ENCODE peak calls at places on chromosome 15, in four cellular contexts. One of them, this sample, is unnamed.
A peak's percentile ranks its signal among the peaks of the same experiment; 100 is the strongest.

GRCh38 chr15:22262613-22263020 is 182.3 kb downstream of the OR4M2 start:
- DNase-seq in heart left ventricle: no peak
- DNase-seq in T-helper 2 cell: no peak
- DNase-seq in body of pancreas: no peak
- DNase-seq in this sample: no peak

GRCh38 chr15:38868326-38869114 is 303.9 kb upstream of the RASGRP1 start:
- DNase-seq in heart left ventricle: no peak
- DNase-seq in body of pancreas: no peak
- DNase-seq in T-helper 2 cell: no peak
- DNase-seq in this sample: no peak

GRCh38 chr15:27743078-27743477 is 356.0 kb downstream of the OCA2 start:
- DNase-seq in body of pancreas: no peak
- DNase-seq in heart left ventricle: no peak
- DNase-seq in T-helper 2 cell: no peak
- DNase-seq in this sample: no peak

GRCh38 chr15:95252404-95252803 is 1021.0 kb downstream of the MCTP2 start:
- DNase-seq in T-helper 2 cell: no peak
- DNase-seq in body of pancreas: no peak
- DNase-seq in heart left ventricle: no peak
- DNase-seq in this sample: no peak

GRCh38 chr15:99430881-99431401 is 134.8 kb upstream of the MEF2A start:
- DNase-seq in body of pancreas: no peak
- DNase-seq in T-helper 2 cell: no peak
- DNase-seq in heart left ventricle: no peak
- DNase-seq in this sample: no peak

GRCh38 chr15:68418611-68419161 is 13.3 kb downstream of the ITGA11 start:
- DNase-seq in T-helper 2 cell: no peak
- DNase-seq in heart left ventricle: peak; percentile 16
- DNase-seq in body of pancreas: no peak
- DNase-seq in this sample: no peak

GRCh38 chr15:81296673-81297072 is 27.3 kb downstream of the STARD5 start:
- DNase-seq in body of pancreas: no peak
- DNase-seq in heart left ventricle: peak; percentile 53
- DNase-seq in T-helper 2 cell: peak; percentile 45
- DNase-seq in this sample: peak; percentile 56

GRCh38 chr15:96344706-96345559 is 14.4 kb downstream of the NR2F2 start:
- DNase-seq in T-helper 2 cell: no peak
- DNase-seq in body of pancreas: no peak
- DNase-seq in heart left ventricle: no peak
- DNase-seq in this sample: no peak

GRCh38 chr15:101313041-101313761 is 18.2 kb upstream of the SNRPA1 start:
- DNase-seq in body of pancreas: peak; percentile 7
- DNase-seq in heart left ventricle: no peak
- DNase-seq in T-helper 2 cell: no peak
- DNase-seq in this sample: no peak

GRCh38 chr15:30043211-30043655 is 39.5 kb upstream of the GOLGA8J start:
- DNase-seq in heart left ventricle: no peak
- DNase-seq in T-helper 2 cell: no peak
- DNase-seq in body of pancreas: no peak
- DNase-seq in this sample: no peak

GRCh38 chr15:81336568-81336967 is 12.6 kb upstream of the STARD5 start:
- DNase-seq in heart left ventricle: no peak
- DNase-seq in T-helper 2 cell: no peak
- DNase-seq in body of pancreas: no peak
- DNase-seq in this sample: no peak

GRCh38 chr15:69664572-69665326 is 212.1 kb downstream of the RPLP1 start:
- DNase-seq in body of pancreas: no peak
- DNase-seq in heart left ventricle: no peak
- DNase-seq in T-helper 2 cell: no peak
- DNase-seq in this sample: no peak

GRCh38 chr15:73792429-73792828 is 39.3 kb upstream of the INSYN1 start:
- DNase-seq in heart left ventricle: peak; percentile 29
- DNase-seq in body of pancreas: no peak
- DNase-seq in T-helper 2 cell: no peak
- DNase-seq in this sample: no peak

GRCh38 chr15:53512029-53512428 is 247.4 kb downstream of the WDR72 start:
- DNase-seq in body of pancreas: peak; percentile 20
- DNase-seq in T-helper 2 cell: no peak
- DNase-seq in heart left ventricle: no peak
- DNase-seq in this sample: no peak

GRCh38 chr15:68399096-68400065 is 32.6 kb downstream of the ITGA11 start:
- DNase-seq in body of pancreas: no peak
- DNase-seq in T-helper 2 cell: no peak
- DNase-seq in heart left ventricle: no peak
- DNase-seq in this sample: no peak

GRCh38 chr15:47194718-47195117 is 522.6 kb upstream of the SEMA6D start:
- DNase-seq in body of pancreas: no peak
- DNase-seq in heart left ventricle: no peak
- DNase-seq in T-helper 2 cell: no peak
- DNase-seq in this sample: no peak

GRCh38 chr15:66264853-66265252 is 11.3 kb upstream of the MEGF11 start:
- DNase-seq in heart left ventricle: no peak
- DNase-seq in T-helper 2 cell: no peak
- DNase-seq in body of pancreas: no peak
- DNase-seq in this sample: no peak

GRCh38 chr15:92011611-92012367 is 158.3 kb downstream of the SLCO3A1 start:
- DNase-seq in body of pancreas: no peak
- DNase-seq in heart left ventricle: no peak
- DNase-seq in T-helper 2 cell: no peak
- DNase-seq in this sample: no peak

GRCh38 chr15:98421419-98422085 is 226.8 kb upstream of the IGF1R start:
- DNase-seq in heart left ventricle: peak; percentile 65
- DNase-seq in T-helper 2 cell: peak; percentile 48
- DNase-seq in body of pancreas: peak; percentile 67
- DNase-seq in this sample: peak; percentile 32

GRCh38 chr15:101675796-101676582 is 23.8 kb upstream of the TM2D3 start:
- DNase-seq in body of pancreas: no peak
- DNase-seq in T-helper 2 cell: no peak
- DNase-seq in heart left ventricle: no peak
- DNase-seq in this sample: peak; percentile 5

GRCh38 chr15:96337991-96338771 is 7.7 kb downstream of the NR2F2 start:
- DNase-seq in body of pancreas: no peak
- DNase-seq in heart left ventricle: no peak
- DNase-seq in T-helper 2 cell: no peak
- DNase-seq in this sample: no peak

GRCh38 chr15:86247249-86247955 is 167.7 kb downstream of the AGBL1 start:
- DNase-seq in heart left ventricle: no peak
- DNase-seq in T-helper 2 cell: no peak
- DNase-seq in body of pancreas: no peak
- DNase-seq in this sample: no peak

GRCh38 chr15:66670698-66671580 is 31.1 kb upstream of the SMAD6 start:
- DNase-seq in body of pancreas: peak; percentile 87
- DNase-seq in T-helper 2 cell: no peak
- DNase-seq in heart left ventricle: no peak
- DNase-seq in this sample: no peak

GRCh38 chr15:29900237-29901189 is 78.2 kb upstream of the TJP1 start:
- DNase-seq in T-helper 2 cell: no peak
- DNase-seq in heart left ventricle: no peak
- DNase-seq in body of pancreas: no peak
- DNase-seq in this sample: no peak

GRCh38 chr15:31869640-31870335 is 160.5 kb upstream of the CHRNA7 start:
- DNase-seq in T-helper 2 cell: no peak
- DNase-seq in body of pancreas: peak; percentile 33
- DNase-seq in heart left ventricle: no peak
- DNase-seq in this sample: no peak

GRCh38 chr15:70096975-70097336 is 761 bp downstream of the TLE3 start:
- DNase-seq in body of pancreas: no peak
- DNase-seq in heart left ventricle: no peak
- DNase-seq in T-helper 2 cell: no peak
- DNase-seq in this sample: no peak

GRCh38 chr15:77852241-77853007 is 219.7 kb upstream of the LINGO1 start:
- DNase-seq in heart left ventricle: no peak
- DNase-seq in T-helper 2 cell: no peak
- DNase-seq in body of pancreas: no peak
- DNase-seq in this sample: no peak

GRCh38 chr15:93617443-93617842 is 528.4 kb upstream of the RGMA start:
- DNase-seq in T-helper 2 cell: no peak
- DNase-seq in body of pancreas: no peak
- DNase-seq in heart left ventricle: no peak
- DNase-seq in this sample: no peak

GRCh38 chr15:36558921-36559320 is 20.5 kb upstream of the CDIN1 start:
- DNase-seq in T-helper 2 cell: no peak
- DNase-seq in heart left ventricle: no peak
- DNase-seq in body of pancreas: no peak
- DNase-seq in this sample: no peak

GRCh38 chr15:58221591-58222241 is 83.5 kb downstream of the AQP9 start:
- DNase-seq in T-helper 2 cell: no peak
- DNase-seq in body of pancreas: no peak
- DNase-seq in heart left ventricle: no peak
- DNase-seq in this sample: no peak

GRCh38 chr15:56919708-56920637 is 1.5 kb downstream of the TCF12 start:
- DNase-seq in T-helper 2 cell: no peak
- DNase-seq in heart left ventricle: peak; percentile 33
- DNase-seq in body of pancreas: peak; percentile 30
- DNase-seq in this sample: peak; percentile 3

GRCh38 chr15:67090297-67091072 is 25.1 kb downstream of the SMAD3 start:
- DNase-seq in heart left ventricle: no peak
- DNase-seq in body of pancreas: no peak
- DNase-seq in T-helper 2 cell: no peak
- DNase-seq in this sample: no peak